ENCODE peak calls at places on chromosomes 11 and 22, in ten cellular contexts. Z, O, U, M, L, H, F, D, A and I are unnamed samples.

GRCh38 chr22:27241430-27242110 is 560.0 kb downstream of the MN1 start:
- DNase-seq in U (peak), H (peak), A (no peak), Z (no peak), L (no peak), D (no peak), M (no peak), F (no peak), O (no peak), I (no peak)

GRCh38 chr11:47946682-47947575 is 33.4 kb upstream of the PTPRJ start:
- DNase-seq in Z (no peak), F (no peak), H (peak), M (peak), L (peak), U (peak), O (peak), D (no peak), A (no peak), I (no peak)

GRCh38 chr11:122852071-122852831 is 14.0 kb downstream of the CRTAM start:
- DNase-seq in A (no peak), Z (no peak), O (peak), H (peak), F (no peak), D (no peak), M (no peak), U (no peak), L (peak), I (peak)

GRCh38 chr11:63663809-63664208 is 7.4 kb downstream of the ATL3 start:
- DNase-seq in F (no peak), L (peak), H (peak), M (peak), D (no peak), U (no peak), O (no peak), Z (no peak), A (no peak), I (no peak)

GRCh38 chr22:37404126-37404525 is 23.2 kb downstream of the ELFN2 start:
- DNase-seq in A (no peak), Z (no peak), F (no peak), U (no peak), H (no peak), L (no peak), D (no peak), M (no peak), O (no peak), I (no peak)

GRCh38 chr11:27150098-27150497 is 109.5 kb downstream of the BBOX1 start:
- DNase-seq in A (no peak), O (no peak), U (no peak), L (no peak), D (no peak), Z (no peak), F (no peak), M (no peak), H (no peak), I (no peak)

GRCh38 chr22:36144886-36145541 is 15.5 kb downstream of the APOL3 start:
- DNase-seq in M (peak), O (peak), H (peak), L (peak), D (peak), U (peak), F (no peak), Z (no peak), A (peak), I (peak)

GRCh38 chr11:73854680-73855079 is 22.0 kb downstream of the COA4 start:
- DNase-seq in O (no peak), A (no peak), D (no peak), L (no peak), U (no peak), M (no peak), F (no peak), H (no peak), Z (no peak), I (no peak)

GRCh38 chr22:40325315-40325714 is 21.0 kb upstream of the ADSL start:
- DNase-seq in L (no peak), A (no peak), M (no peak), Z (no peak), O (peak), D (no peak), F (no peak), U (no peak), H (peak), I (no peak)

GRCh38 chr11:128620306-128621175 is 33.2 kb upstream of the ETS1 start:
- DNase-seq in F (no peak), L (no peak), Z (no peak), H (no peak), O (no peak), A (no peak), U (no peak), D (no peak), M (no peak), I (no peak)

GRCh38 chr11:3944198-3944597 is 88.7 kb downstream of the STIM1 start:
- DNase-seq in M (no peak), A (no peak), D (no peak), O (no peak), L (no peak), U (no peak), H (peak), Z (no peak), F (no peak), I (peak)

GRCh38 chr11:130634981-130635473 is 186.6 kb downstream of the ADAMTS15 start:
- DNase-seq in H (peak), F (no peak), O (peak), D (no peak), Z (no peak), M (no peak), L (peak), U (peak), A (no peak), I (no peak)

GRCh38 chr11:2838091-2838490 is 47.5 kb downstream of the CDKN1C start:
- DNase-seq in M (no peak), H (no peak), A (no peak), U (no peak), L (no peak), F (no peak), O (no peak), Z (no peak), D (no peak), I (no peak)

GRCh38 chr11:115493488-115493887 is 10.7 kb downstream of the CADM1 start:
- DNase-seq in F (no peak), L (no peak), O (no peak), A (no peak), H (no peak), U (no peak), D (no peak), Z (no peak), M (no peak), I (no peak)

GRCh38 chr11:119722281-119722794 is 6.7 kb downstream of the NECTIN1 start:
- DNase-seq in M (no peak), O (no peak), D (no peak), H (no peak), F (no peak), Z (no peak), A (no peak), L (no peak), U (no peak), I (no peak)

GRCh38 chr11:34405079-34405858 is 33.5 kb upstream of the CAT start:
- DNase-seq in L (peak), D (no peak), M (no peak), A (no peak), F (no peak), Z (no peak), O (peak), H (no peak), U (no peak), I (no peak)

GRCh38 chr11:19844012-19844411 is 131.4 kb downstream of the NAV2 start:
- DNase-seq in O (no peak), Z (no peak), H (no peak), F (no peak), M (no peak), D (no peak), U (no peak), A (no peak), L (no peak), I (no peak)

GRCh38 chr22:46121079-46121478 is 29.2 kb upstream of the PPARA start:
- DNase-seq in L (peak), O (no peak), H (no peak), F (no peak), D (no peak), A (no peak), M (no peak), Z (no peak), U (no peak), I (no peak)

GRCh38 chr11:32140121-32140520 is 49.2 kb downstream of the RCN1 start:
- DNase-seq in H (no peak), O (no peak), M (no peak), Z (no peak), A (no peak), F (no peak), L (no peak), U (no peak), D (no peak), I (no peak)

GRCh38 chr11:35605691-35606090 is 12.6 kb upstream of the FJX1 start:
- DNase-seq in F (no peak), A (no peak), O (no peak), U (peak), Z (no peak), M (no peak), L (no peak), D (no peak), H (no peak), I (peak)

GRCh38 chr22:49453816-49454215 is 373.9 kb downstream of the BRD1 start:
- DNase-seq in L (no peak), Z (no peak), A (no peak), M (no peak), O (no peak), U (no peak), F (no peak), D (no peak), H (no peak), I (no peak)

GRCh38 chr22:42172385-42173172 is 42.0 kb upstream of the CYP2D6 start:
- DNase-seq in A (peak), Z (no peak), U (no peak), H (no peak), M (no peak), D (no peak), O (no peak), F (no peak), L (no peak), I (no peak)